ENCODE peak calls at places on chromosomes 12 and 14, in five cellular contexts. J, W, G, A and D are unnamed samples.

GRCh38 chr12:117112268-117112595 is 13.0 kb upstream of the TESC start:
- DNase-seq in W (no peak), G (no peak), J (no peak), A (no peak), D (no peak)

GRCh38 chr12:46387697-46388096 is 15.1 kb upstream of the SLC38A2 start:
- DNase-seq in W (no peak), G (no peak), A (no peak), J (no peak), D (no peak)

GRCh38 chr12:13425766-13426165 is 229.2 kb downstream of the EMP1 start:
- DNase-seq in G (no peak), J (no peak), W (peak; percentile 81), A (peak; percentile 90), D (peak; percentile 14)

GRCh38 chr12:30925607-30926242 is 823 bp upstream of the TSPAN11 start:
- DNase-seq in W (no peak), A (no peak), G (no peak), J (no peak), D (no peak)

GRCh38 chr12:115354007-115354452 is 670.1 kb upstream of the TBX3 start:
- DNase-seq in G (peak; percentile 45), W (peak; percentile 98), J (no peak), A (peak; percentile 97), D (peak; percentile 61)

GRCh38 chr12:113152835-113153814 is 3.6 kb downstream of the CFAP73 start:
- DNase-seq in J (peak; percentile 41), G (peak; percentile 63), A (peak; percentile 78), W (peak; percentile 76), D (no peak)

GRCh38 chr12:110743571-110744093 is 941 bp upstream of the PPP1CC start:
- DNase-seq in G (peak; percentile 21), W (no peak), J (no peak), A (peak; percentile 45), D (no peak)

GRCh38 chr14:77008541-77008940 is 20.0 kb downstream of the IRF2BPL start:
- DNase-seq in W (no peak), G (no peak), J (no peak), A (no peak), D (no peak)

GRCh38 chr14:88228519-88229236 is 94.4 kb downstream of the KCNK10 start:
- DNase-seq in A (no peak), J (no peak), W (no peak), G (no peak), D (no peak)

GRCh38 chr12:76340680-76341435 is 7.4 kb downstream of the BBS10 start:
- DNase-seq in J (no peak), W (no peak), A (no peak), G (no peak), D (no peak)

GRCh38 chr12:19591951-19592350 is 152.7 kb downstream of the AEBP2 start:
- DNase-seq in J (no peak), G (no peak), W (no peak), A (no peak), D (no peak)

GRCh38 chr12:16437926-16438325 is 90.5 kb downstream of the MGST1 start:
- DNase-seq in W (no peak), A (no peak), J (no peak), G (no peak), D (no peak)

GRCh38 chr14:57686317-57686716 is 179.6 kb downstream of the SLC35F4 start:
- DNase-seq in A (no peak), G (no peak), J (no peak), W (no peak), D (no peak)

GRCh38 chr12:56699020-56699661 is 11.1 kb upstream of the PTGES3 start:
- DNase-seq in G (no peak), J (no peak), W (no peak), A (no peak), D (no peak)